ENCODE peak calls at places on chromosomes 3 and 15, in eight cellular contexts. S, E, Q, Z, M, O, T and W are unnamed samples.

GRCh38 chr3:7333125-7333524 is 472.2 kb downstream of the GRM7 start:
- DNase-seq in S (peak; percentile 36), E (no peak), Q (no peak), Z (no peak), M (no peak), O (no peak), T (no peak), W (no peak)

GRCh38 chr3:105368575-105369500 is 2.1 kb downstream of the ALCAM start:
- DNase-seq in S (peak; percentile 59), E (no peak), Q (peak; percentile 76), Z (peak; percentile 17), M (peak; percentile 67), O (peak; percentile 23), T (peak; percentile 14), W (peak; percentile 21)

GRCh38 chr15:67025719-67026118 is 39.7 kb upstream of the SMAD3 start:
- DNase-seq in S (no peak), E (no peak), Q (peak; percentile 43), Z (no peak), M (peak; percentile 78), O (peak; percentile 49), T (no peak), W (peak; percentile 56)

GRCh38 chr3:9015250-9015649 is 52.0 kb upstream of the RAD18 start:
- DNase-seq in S (no peak), E (no peak), Q (no peak), Z (no peak), M (no peak), O (no peak), T (no peak), W (no peak)

GRCh38 chr15:70378126-70379031 is 280.7 kb upstream of the TLE3 start:
- DNase-seq in S (peak; percentile 18), E (no peak), Q (no peak), Z (no peak), M (no peak), O (no peak), T (no peak), W (no peak)

GRCh38 chr15:25185156-25185710 is 230.4 kb downstream of the SNRPN start:
- DNase-seq in S (no peak), E (no peak), Q (no peak), Z (peak; percentile 3), M (no peak), O (no peak), T (no peak), W (no peak)

GRCh38 chr3:16936233-16936632 is 51.5 kb downstream of the PLCL2 start:
- DNase-seq in S (peak; percentile 34), E (no peak), Q (no peak), Z (no peak), M (no peak), O (no peak), T (no peak), W (no peak)

GRCh38 chr3:140035856-140036255 is 100.9 kb downstream of the CLSTN2 start:
- DNase-seq in S (no peak), E (no peak), Q (no peak), Z (no peak), M (no peak), O (no peak), T (no peak), W (no peak)

GRCh38 chr3:118900737-118901525 is 133.7 kb downstream of the IGSF11 start:
- DNase-seq in S (no peak), E (no peak), Q (no peak), Z (no peak), M (no peak), O (no peak), T (no peak), W (no peak)

GRCh38 chr15:73927003-73927475 is 777 bp downstream of the LOXL1 start:
- DNase-seq in S (peak; percentile 75), E (no peak), Q (peak; percentile 68), Z (peak; percentile 72), M (no peak), O (peak; percentile 62), T (no peak), W (peak; percentile 77)

GRCh38 chr15:33157636-33158035 is 36.9 kb downstream of the FMN1 start:
- DNase-seq in S (no peak), E (no peak), Q (no peak), Z (no peak), M (no peak), O (no peak), T (no peak), W (no peak)

GRCh38 chr3:129917423-129918007 is 24.0 kb upstream of the TMCC1 start:
- DNase-seq in S (no peak), E (no peak), Q (no peak), Z (no peak), M (no peak), O (no peak), T (no peak), W (no peak)

GRCh38 chr3:194089357-194090177 is 46.4 kb upstream of the HES1 start:
- DNase-seq in S (peak; percentile 58), E (peak; percentile 26), Q (peak; percentile 92), Z (peak; percentile 39), M (peak; percentile 94), O (peak; percentile 88), T (peak; percentile 55), W (peak; percentile 85)

GRCh38 chr15:79682851-79683288 is 213.9 kb downstream of the MTHFS start:
- DNase-seq in S (no peak), E (no peak), Q (no peak), Z (no peak), M (peak; percentile 44), O (no peak), T (no peak), W (no peak)

GRCh38 chr15:98438326-98438725 is 210.0 kb upstream of the IGF1R start:
- DNase-seq in S (no peak), E (no peak), Q (peak; percentile 16), Z (no peak), M (no peak), O (no peak), T (no peak), W (no peak)

GRCh38 chr3:153348457-153349137 is 186.6 kb downstream of the RAP2B start:
- DNase-seq in S (peak; percentile 72), E (no peak), Q (no peak), Z (no peak), M (no peak), O (no peak), T (no peak), W (no peak)

GRCh38 chr15:71083349-71083748 is 31.9 kb upstream of the THSD4 start:
- DNase-seq in S (no peak), E (peak; percentile 72), Q (no peak), Z (peak; percentile 36), M (peak; percentile 49), O (peak; percentile 57), T (no peak), W (no peak)

GRCh38 chr3:101500208-101500607 is 12.8 kb downstream of the SENP7 start:
- DNase-seq in S (no peak), E (no peak), Q (no peak), Z (no peak), M (no peak), O (no peak), T (no peak), W (no peak)

GRCh38 chr3:101497803-101498202 is 15.2 kb downstream of the SENP7 start:
- DNase-seq in S (no peak), E (no peak), Q (no peak), Z (no peak), M (no peak), O (no peak), T (no peak), W (no peak)

DNA sequence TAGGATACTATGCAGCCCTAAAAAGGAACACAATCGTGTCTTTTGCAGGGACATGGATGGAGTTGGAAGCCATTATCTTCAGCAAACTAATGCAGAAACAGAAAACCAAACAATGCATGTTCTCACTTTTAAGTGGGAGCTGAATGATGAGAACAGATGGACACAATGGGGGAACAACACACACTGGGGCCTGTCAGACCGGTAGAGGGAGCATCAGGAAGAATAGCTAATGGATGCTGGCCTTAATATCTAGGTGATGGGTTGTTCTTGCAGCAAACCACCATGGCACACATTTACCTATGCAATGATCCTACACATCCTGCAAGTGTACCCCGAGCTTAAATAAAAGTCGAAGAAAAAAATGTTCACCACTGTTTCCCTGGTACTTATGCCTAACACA is 17.5 kb downstream of the SENP7 start:
- DNase-seq in S (peak; percentile 55), E (no peak), Q (no peak), Z (no peak), M (no peak), O (no peak), T (no peak), W (no peak)
- TF ChIP-seq CTCF in S (peak; percentile 58), E (no peak), Q (no peak), Z (peak; percentile 21), M (no peak), O (no peak), T (no peak), W (no peak)

DNA sequence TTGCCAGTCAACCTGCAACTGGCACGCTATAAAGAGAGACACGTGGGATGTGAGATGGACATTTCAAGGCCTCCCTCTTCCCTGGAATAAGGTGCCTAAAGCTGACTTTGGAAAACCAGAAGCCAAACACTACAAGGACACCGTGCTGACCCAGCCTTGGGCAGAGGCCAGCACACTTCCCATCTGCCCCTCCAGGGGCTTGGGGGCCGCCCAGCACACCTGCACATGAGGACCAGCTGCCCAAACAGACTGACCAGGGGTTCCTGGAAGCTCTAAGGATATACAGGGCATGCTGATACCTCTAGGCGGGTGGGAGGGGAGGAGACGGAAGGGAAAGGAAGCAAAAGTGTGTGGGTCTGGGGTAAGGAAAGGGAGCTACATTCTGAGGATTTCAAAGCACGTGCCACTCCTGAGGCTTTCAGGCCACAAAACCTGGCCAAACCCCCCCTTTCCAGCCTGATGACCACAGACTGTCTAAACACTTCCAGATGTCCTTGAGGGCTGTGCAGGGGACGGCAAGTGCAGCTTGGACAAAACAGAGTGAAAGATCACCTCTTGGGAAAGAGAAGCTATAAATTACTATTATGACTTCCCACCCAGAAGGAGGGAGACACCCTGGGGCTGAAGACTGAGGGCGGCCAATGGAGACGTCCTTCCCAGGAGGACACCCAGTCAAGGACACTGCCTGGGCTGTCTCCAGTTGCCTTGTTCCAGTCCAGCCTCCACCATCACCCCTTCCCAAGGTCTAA is 57.9 kb downstream of the ADCY5 start:
- DNase-seq in S (no peak), E (no peak), Q (no peak), Z (no peak), M (no peak), O (peak; percentile 74), T (no peak), W (peak; percentile 62)
- H3K27ac ChIP-seq in S (no peak overlapping the region), E (peak overlapping the region; percentile 91), Q (no peak overlapping the region), Z (peak overlapping the region; percentile 89), M (no peak overlapping the region), O (peak overlapping the region; percentile 68), T (peak overlapping the region; percentile 71), W (no peak overlapping the region)

GRCh38 chr3:184563941-184564684 is 2.5 kb downstream of the EPHB3 start:
- DNase-seq in S (no peak), E (no peak), Q (no peak), Z (no peak), M (no peak), O (no peak), T (no peak), W (no peak)
- H3K4me1 ChIP-seq in S (peaks cover 47% of the 10 kb centered on the region), E (peaks cover 12% of the 10 kb centered on the region), Q (peaks cover 66% of the 10 kb centered on the region), Z (peaks cover 38% of the 10 kb centered on the region), M (peaks cover 33% of the 10 kb centered on the region), O (peaks cover 2% of the 10 kb centered on the region), T (peaks cover 52% of the 10 kb centered on the region), W (peaks cover 12% of the 10 kb centered on the region)

DNA sequence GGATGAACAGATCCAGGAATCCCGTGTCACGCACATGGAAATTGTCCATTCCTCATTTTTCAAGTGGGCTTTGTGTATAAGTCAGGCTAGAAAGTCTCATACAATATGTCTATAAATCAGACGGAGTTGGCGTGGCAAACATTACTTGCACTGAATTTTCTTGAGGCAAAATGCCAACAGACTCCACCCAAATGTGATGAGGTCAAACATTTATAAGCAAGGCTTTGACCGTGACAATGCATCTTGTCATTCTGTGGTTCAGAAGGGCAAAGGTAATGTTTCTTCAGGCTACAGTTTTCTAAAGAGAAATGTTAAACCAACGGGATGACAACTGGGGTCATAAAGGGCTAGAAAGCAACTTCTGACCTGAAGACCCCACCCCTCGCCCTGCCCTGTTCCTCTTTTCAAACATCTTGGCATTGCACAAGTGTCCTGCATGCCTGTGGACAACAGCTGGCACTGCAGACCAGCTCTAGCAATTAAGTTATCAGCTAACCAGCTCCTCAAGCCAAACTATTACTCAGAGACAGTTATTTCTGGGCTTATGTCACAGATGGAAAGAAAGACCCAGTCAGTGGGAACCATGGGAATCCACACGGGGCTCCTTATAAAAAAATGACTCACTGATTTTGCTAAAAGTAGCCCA is 36.5 kb upstream of the SPTBN5 start:
- DNase-seq in S (no peak), E (no peak), Q (peak; percentile 70), Z (peak; percentile 64), M (peak; percentile 97), O (no peak), T (no peak), W (peak; percentile 76)
- TF ChIP-seq CTCF in S (no peak), E (peak; percentile 34), Q (no peak), Z (peak; percentile 46), M (peak; percentile 21), O (no peak), T (peak; percentile 2), W (no peak)